ENCODE peak calls at places on chromosome 15, in seven cellular contexts. One of them, this sample, is unnamed.

GRCh38 chr15:34358367-34358766 is 8.6 kb downstream of the LPCAT4 start:
- DNase-seq in cardiac muscle cell: no peak
- DNase-seq in GM10248: no peak
- DNase-seq in AG10803: no peak
- DNase-seq in esophagus squamous epithelium: no peak
- DNase-seq in left lung: no peak
- DNase-seq in OCI-LY7: no peak
- DNase-seq in this sample: peak

GRCh38 chr15:40190591-40190990 is 29.7 kb downstream of the BUB1B start:
- DNase-seq in AG10803: peak
- DNase-seq in cardiac muscle cell: peak
- DNase-seq in GM10248: no peak
- DNase-seq in left lung: no peak
- DNase-seq in esophagus squamous epithelium: no peak
- DNase-seq in OCI-LY7: no peak
- DNase-seq in this sample: peak

GRCh38 chr15:60844431-60845174 is 365.7 kb upstream of the ICE2 start:
- DNase-seq in cardiac muscle cell: no peak
- DNase-seq in AG10803: no peak
- DNase-seq in esophagus squamous epithelium: no peak
- DNase-seq in left lung: no peak
- DNase-seq in OCI-LY7: no peak
- DNase-seq in GM10248: no peak
- DNase-seq in this sample: no peak

GRCh38 chr15:89472785-89473256 is 23.6 kb downstream of the RHCG start:
- DNase-seq in left lung: peak
- DNase-seq in AG10803: peak
- DNase-seq in GM10248: peak
- DNase-seq in cardiac muscle cell: peak
- DNase-seq in OCI-LY7: peak
- DNase-seq in esophagus squamous epithelium: no peak
- DNase-seq in this sample: peak

GRCh38 chr15:44541282-44541958 is 4.5 kb downstream of the EIF3J start:
- DNase-seq in OCI-LY7: no peak
- DNase-seq in GM10248: no peak
- DNase-seq in AG10803: peak
- DNase-seq in cardiac muscle cell: peak
- DNase-seq in esophagus squamous epithelium: no peak
- DNase-seq in left lung: no peak
- DNase-seq in this sample: peak

GRCh38 chr15:59687831-59688230 is 1.3 kb downstream of the BNIP2 start:
- DNase-seq in cardiac muscle cell: peak
- DNase-seq in left lung: no peak
- DNase-seq in esophagus squamous epithelium: no peak
- DNase-seq in OCI-LY7: peak
- DNase-seq in GM10248: peak
- DNase-seq in AG10803: peak
- DNase-seq in this sample: peak

GRCh38 chr15:63855735-63856134 is 22.0 kb upstream of the HERC1 start:
- DNase-seq in cardiac muscle cell: no peak
- DNase-seq in GM10248: no peak
- DNase-seq in OCI-LY7: no peak
- DNase-seq in left lung: no peak
- DNase-seq in esophagus squamous epithelium: no peak
- DNase-seq in AG10803: no peak
- DNase-seq in this sample: no peak

GRCh38 chr15:40104865-40105516 is 3.7 kb downstream of the BMF start:
- DNase-seq in left lung: peak
- DNase-seq in esophagus squamous epithelium: no peak
- DNase-seq in cardiac muscle cell: peak
- DNase-seq in OCI-LY7: peak
- DNase-seq in AG10803: peak
- DNase-seq in GM10248: peak
- DNase-seq in this sample: peak

GRCh38 chr15:51776952-51777574 is 25.7 kb downstream of the TMOD2 start:
- DNase-seq in AG10803: peak
- DNase-seq in cardiac muscle cell: peak
- DNase-seq in OCI-LY7: peak
- DNase-seq in GM10248: peak
- DNase-seq in left lung: no peak
- DNase-seq in esophagus squamous epithelium: no peak
- DNase-seq in this sample: peak

GRCh38 chr15:37777006-37777405 is 157.4 kb upstream of the TMCO5A start:
- DNase-seq in cardiac muscle cell: no peak
- DNase-seq in GM10248: no peak
- DNase-seq in AG10803: no peak
- DNase-seq in OCI-LY7: no peak
- DNase-seq in esophagus squamous epithelium: no peak
- DNase-seq in left lung: no peak
- DNase-seq in this sample: no peak

GRCh38 chr15:80977627-80978036 is 12.0 kb downstream of the MESD start:
- DNase-seq in left lung: peak
- DNase-seq in esophagus squamous epithelium: no peak
- DNase-seq in OCI-LY7: peak
- DNase-seq in cardiac muscle cell: peak
- DNase-seq in GM10248: peak
- DNase-seq in AG10803: peak
- DNase-seq in this sample: peak
- TF ChIP-seq CTCF in left lung: peak
- TF ChIP-seq CTCF in esophagus squamous epithelium: peak
- TF ChIP-seq CTCF in OCI-LY7: peak
- TF ChIP-seq CTCF in cardiac muscle cell: peak
- TF ChIP-seq CTCF in GM10248: peak
- TF ChIP-seq CTCF in AG10803: peak
- TF ChIP-seq CTCF in this sample: peak

GRCh38 chr15:29747837-29748417 is 74.3 kb downstream of the TJP1 start:
- DNase-seq in left lung: no peak
- DNase-seq in GM10248: no peak
- DNase-seq in cardiac muscle cell: peak
- DNase-seq in AG10803: peak
- DNase-seq in esophagus squamous epithelium: no peak
- DNase-seq in OCI-LY7: peak
- DNase-seq in this sample: peak
- TF ChIP-seq CTCF in left lung: no peak
- TF ChIP-seq CTCF in GM10248: peak
- TF ChIP-seq CTCF in cardiac muscle cell: peak
- TF ChIP-seq CTCF in AG10803: peak
- TF ChIP-seq CTCF in esophagus squamous epithelium: peak
- TF ChIP-seq CTCF in OCI-LY7: peak
- TF ChIP-seq CTCF in this sample: peak

GRCh38 chr15:96701876-96702275 is 371.4 kb downstream of the NR2F2 start:
- DNase-seq in esophagus squamous epithelium: no peak
- DNase-seq in OCI-LY7: no peak
- DNase-seq in cardiac muscle cell: no peak
- DNase-seq in GM10248: no peak
- DNase-seq in AG10803: no peak
- DNase-seq in left lung: no peak
- DNase-seq in this sample: no peak

GRCh38 chr15:96703794-96704550 is 373.5 kb downstream of the NR2F2 start:
- DNase-seq in cardiac muscle cell: no peak
- DNase-seq in AG10803: no peak
- DNase-seq in esophagus squamous epithelium: no peak
- DNase-seq in OCI-LY7: no peak
- DNase-seq in left lung: no peak
- DNase-seq in GM10248: no peak
- DNase-seq in this sample: no peak

GRCh38 chr15:96699871-96700401 is 369.4 kb downstream of the NR2F2 start:
- DNase-seq in OCI-LY7: no peak
- DNase-seq in left lung: no peak
- DNase-seq in cardiac muscle cell: no peak
- DNase-seq in GM10248: no peak
- DNase-seq in AG10803: no peak
- DNase-seq in esophagus squamous epithelium: no peak
- DNase-seq in this sample: no peak

GRCh38 chr15:96703087-96703486 is 372.6 kb downstream of the NR2F2 start:
- DNase-seq in GM10248: no peak
- DNase-seq in esophagus squamous epithelium: no peak
- DNase-seq in left lung: no peak
- DNase-seq in OCI-LY7: no peak
- DNase-seq in AG10803: no peak
- DNase-seq in cardiac muscle cell: no peak
- DNase-seq in this sample: no peak

DNA sequence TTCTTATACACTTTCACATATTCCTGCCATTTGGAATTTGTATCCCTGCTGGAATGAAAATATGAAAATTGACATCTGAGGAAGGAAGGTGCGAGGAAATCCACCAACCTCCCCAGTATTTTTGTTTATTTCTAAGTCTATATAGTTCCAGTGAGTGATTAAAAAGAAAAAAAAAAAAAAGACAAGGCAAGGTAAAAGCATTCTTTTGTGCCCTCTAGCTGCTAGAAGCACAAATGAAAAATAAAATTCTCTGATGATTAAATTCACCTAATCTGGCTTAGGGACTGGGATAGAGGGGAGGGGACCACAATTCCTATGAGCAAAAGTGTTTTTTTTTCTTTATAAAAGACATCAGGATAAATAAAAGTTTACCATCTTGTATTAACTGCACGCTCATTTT is 370.9 kb downstream of the NR2F2 start:
- DNase-seq in left lung: no peak
- DNase-seq in esophagus squamous epithelium: no peak
- DNase-seq in GM10248: no peak
- DNase-seq in cardiac muscle cell: no peak
- DNase-seq in AG10803: no peak
- DNase-seq in OCI-LY7: no peak
- DNase-seq in this sample: peak
- TF ChIP-seq CTCF in left lung: no peak
- TF ChIP-seq CTCF in esophagus squamous epithelium: no peak
- TF ChIP-seq CTCF in GM10248: no peak
- TF ChIP-seq CTCF in cardiac muscle cell: no peak
- TF ChIP-seq CTCF in AG10803: no peak
- TF ChIP-seq CTCF in OCI-LY7: no peak
- TF ChIP-seq CTCF in this sample: peak

GRCh38 chr15:48565560-48566482 is 79.7 kb downstream of the FBN1 start:
- DNase-seq in GM10248: no peak
- DNase-seq in cardiac muscle cell: peak
- DNase-seq in left lung: no peak
- DNase-seq in AG10803: peak
- DNase-seq in OCI-LY7: no peak
- DNase-seq in esophagus squamous epithelium: no peak
- DNase-seq in this sample: peak
- TF ChIP-seq CTCF in GM10248: no peak
- TF ChIP-seq CTCF in cardiac muscle cell: no peak
- TF ChIP-seq CTCF in left lung: no peak
- TF ChIP-seq CTCF in AG10803: peak
- TF ChIP-seq CTCF in OCI-LY7: no peak
- TF ChIP-seq CTCF in esophagus squamous epithelium: no peak
- TF ChIP-seq CTCF in this sample: peak

GRCh38 chr15:75033809-75034208 is 10.4 kb downstream of the PPCDC start:
- DNase-seq in OCI-LY7: peak
- DNase-seq in left lung: no peak
- DNase-seq in esophagus squamous epithelium: no peak
- DNase-seq in GM10248: no peak
- DNase-seq in AG10803: no peak
- DNase-seq in cardiac muscle cell: no peak
- DNase-seq in this sample: no peak
- TF ChIP-seq CTCF in OCI-LY7: peak
- TF ChIP-seq CTCF in left lung: no peak
- TF ChIP-seq CTCF in esophagus squamous epithelium: no peak
- TF ChIP-seq CTCF in GM10248: no peak
- TF ChIP-seq CTCF in AG10803: no peak
- TF ChIP-seq CTCF in cardiac muscle cell: no peak
- TF ChIP-seq CTCF in this sample: no peak

DNA sequence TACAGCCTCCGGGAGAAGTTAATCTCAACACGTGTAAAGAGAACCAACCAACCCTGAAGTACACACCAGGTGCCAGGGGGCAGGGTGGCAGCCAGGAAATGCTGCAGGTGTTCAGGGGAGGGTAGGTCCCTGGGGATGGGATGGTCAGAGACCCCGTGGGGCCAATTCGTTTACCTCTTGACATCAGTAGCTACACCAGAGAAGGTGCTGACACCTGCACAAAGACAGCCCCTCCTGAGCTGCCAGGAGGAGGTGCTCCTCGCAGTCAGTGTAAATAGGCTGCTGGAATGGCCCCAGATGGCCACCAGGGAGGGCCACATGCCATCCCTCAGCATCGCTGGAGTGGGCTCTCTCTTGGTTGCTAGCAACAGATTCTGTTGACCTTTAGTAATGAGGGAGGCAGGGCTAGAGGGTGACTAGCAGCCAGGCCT is 52.8 kb downstream of the CORO2B start:
- DNase-seq in GM10248: no peak
- DNase-seq in cardiac muscle cell: no peak
- DNase-seq in left lung: no peak
- DNase-seq in AG10803: no peak
- DNase-seq in esophagus squamous epithelium: no peak
- DNase-seq in OCI-LY7: peak
- DNase-seq in this sample: no peak
- TF ChIP-seq CTCF in GM10248: no peak
- TF ChIP-seq CTCF in cardiac muscle cell: no peak
- TF ChIP-seq CTCF in left lung: no peak
- TF ChIP-seq CTCF in AG10803: no peak
- TF ChIP-seq CTCF in esophagus squamous epithelium: no peak
- TF ChIP-seq CTCF in OCI-LY7: peak
- TF ChIP-seq CTCF in this sample: no peak

GRCh38 chr15:29933043-29933442 is 110.8 kb upstream of the TJP1 start:
- DNase-seq in GM10248: no peak
- DNase-seq in OCI-LY7: no peak
- DNase-seq in left lung: no peak
- DNase-seq in esophagus squamous epithelium: no peak
- DNase-seq in AG10803: no peak
- DNase-seq in cardiac muscle cell: no peak
- DNase-seq in this sample: no peak

GRCh38 chr15:29934251-29934650 is 112.0 kb upstream of the TJP1 start:
- DNase-seq in GM10248: no peak
- DNase-seq in AG10803: peak
- DNase-seq in left lung: no peak
- DNase-seq in esophagus squamous epithelium: no peak
- DNase-seq in cardiac muscle cell: peak
- DNase-seq in OCI-LY7: no peak
- DNase-seq in this sample: peak

GRCh38 chr15:29936353-29937049 is 114.2 kb upstream of the TJP1 start:
- DNase-seq in left lung: no peak
- DNase-seq in cardiac muscle cell: peak
- DNase-seq in AG10803: peak
- DNase-seq in GM10248: no peak
- DNase-seq in OCI-LY7: no peak
- DNase-seq in esophagus squamous epithelium: no peak
- DNase-seq in this sample: peak

GRCh38 chr15:29937956-29938355 is 115.7 kb upstream of the TJP1 start:
- DNase-seq in AG10803: no peak
- DNase-seq in left lung: no peak
- DNase-seq in OCI-LY7: no peak
- DNase-seq in cardiac muscle cell: peak
- DNase-seq in esophagus squamous epithelium: no peak
- DNase-seq in GM10248: no peak
- DNase-seq in this sample: peak

GRCh38 chr15:29935296-29936020 is 113.2 kb upstream of the TJP1 start:
- DNase-seq in left lung: no peak
- DNase-seq in AG10803: no peak
- DNase-seq in OCI-LY7: peak
- DNase-seq in GM10248: no peak
- DNase-seq in cardiac muscle cell: no peak
- DNase-seq in esophagus squamous epithelium: no peak
- DNase-seq in this sample: no peak
- TF ChIP-seq CTCF in left lung: no peak
- TF ChIP-seq CTCF in AG10803: peak
- TF ChIP-seq CTCF in OCI-LY7: peak
- TF ChIP-seq CTCF in GM10248: peak
- TF ChIP-seq CTCF in cardiac muscle cell: no peak
- TF ChIP-seq CTCF in esophagus squamous epithelium: peak
- TF ChIP-seq CTCF in this sample: peak

GRCh38 chr15:49875392-49875791 is 243.6 kb downstream of the ATP8B4 start:
- DNase-seq in OCI-LY7: peak
- DNase-seq in AG10803: no peak
- DNase-seq in GM10248: no peak
- DNase-seq in esophagus squamous epithelium: no peak
- DNase-seq in cardiac muscle cell: no peak
- DNase-seq in left lung: no peak
- DNase-seq in this sample: no peak
- TF ChIP-seq CTCF in OCI-LY7: peak
- TF ChIP-seq CTCF in AG10803: no peak
- TF ChIP-seq CTCF in GM10248: no peak
- TF ChIP-seq CTCF in esophagus squamous epithelium: peak
- TF ChIP-seq CTCF in cardiac muscle cell: no peak
- TF ChIP-seq CTCF in left lung: no peak
- TF ChIP-seq CTCF in this sample: peak

This sample was measured in choroid plexus epithelial cell.